ENCODE peak calls at places on chromosome 2, in seven cellular contexts. F, O, B, G, E, J and V are unnamed samples.

GRCh38 chr2:180734382-180734781 is 246.0 kb upstream of the UBE2E3 start:
- DNase-seq in F (no peak), O (no peak), B (no peak), G (no peak), E (no peak), J (no peak), V (no peak)

GRCh38 chr2:40002339-40002738 is 223.3 kb upstream of the THUMPD2 start:
- DNase-seq in F (no peak), O (no peak), B (no peak), G (no peak), E (no peak), J (no peak), V (no peak)

GRCh38 chr2:86566158-86566827 is 3.0 kb upstream of the CHMP3 start:
- DNase-seq in F (no peak), O (no peak), B (no peak), G (peak), E (no peak), J (no peak), V (no peak)

GRCh38 chr2:130837175-130837810 is 579 bp downstream of the ARHGEF4 start:
- DNase-seq in F (no peak), O (no peak), B (no peak), G (no peak), E (no peak), J (no peak), V (no peak)

GRCh38 chr2:79272616-79273015 is 113.1 kb upstream of the REG3A start:
- DNase-seq in F (no peak), O (no peak), B (no peak), G (no peak), E (no peak), J (no peak), V (no peak)

GRCh38 chr2:36416370-36417165 is 61.0 kb downstream of the CRIM1 start:
- DNase-seq in F (no peak), O (no peak), B (no peak), G (no peak), E (no peak), J (no peak), V (no peak)

GRCh38 chr2:29165362-29166236 is 50.4 kb downstream of the CLIP4 start:
- DNase-seq in F (no peak), O (no peak), B (no peak), G (no peak), E (peak), J (no peak), V (no peak)

GRCh38 chr2:12618576-12618975 is 98.2 kb upstream of the TRIB2 start:
- DNase-seq in F (no peak), O (no peak), B (no peak), G (no peak), E (no peak), J (no peak), V (no peak)

GRCh38 chr2:943821-944220 is 6.8 kb upstream of the SNTG2 start:
- DNase-seq in F (no peak), O (no peak), B (no peak), G (no peak), E (no peak), J (no peak), V (no peak)

GRCh38 chr2:43160778-43161177 is 65.6 kb downstream of the ZFP36L2 start:
- DNase-seq in F (no peak), O (no peak), B (no peak), G (no peak), E (peak), J (no peak), V (no peak)

DNA sequence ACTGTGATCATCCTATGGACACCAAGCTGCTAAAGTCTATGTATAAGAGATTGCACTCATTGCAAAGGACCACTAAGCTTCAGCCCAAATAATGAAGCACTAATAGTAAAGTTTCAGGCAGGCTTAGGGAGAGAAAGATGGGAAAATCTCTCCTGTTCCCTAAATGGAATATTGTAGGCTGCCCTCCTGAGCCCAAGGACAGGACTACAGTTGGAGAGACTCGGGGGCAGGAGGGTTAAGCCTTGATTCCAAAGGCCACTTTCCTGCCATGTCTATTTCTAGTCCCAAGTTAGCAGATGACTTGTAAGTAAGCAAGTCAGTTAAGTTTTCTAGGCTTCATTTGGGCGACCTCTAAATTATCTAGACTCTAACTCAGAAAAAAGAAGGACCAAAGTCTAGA is 9.0 kb downstream of the TMEM247 start:
- DNase-seq in F (no peak), O (no peak), B (no peak), G (no peak), E (no peak), J (no peak), V (no peak)
- TF ChIP-seq JUND in F (no peak), O (no peak), B (no peak), G (no peak), E (no peak), J (no peak), V (no peak)

GRCh38 chr2:226790436-226790835 is 9.2 kb downstream of the IRS1 start:
- DNase-seq in F (no peak), O (no peak), B (no peak), G (no peak), E (no peak), J (no peak), V (no peak)

GRCh38 chr2:226792155-226792871 is 7.3 kb downstream of the IRS1 start:
- DNase-seq in F (no peak), O (no peak), B (no peak), G (no peak), E (no peak), J (peak), V (no peak)

GRCh38 chr2:226791487-226792081 is 8.0 kb downstream of the IRS1 start:
- DNase-seq in F (no peak), O (peak), B (no peak), G (peak), E (no peak), J (peak), V (peak)

GRCh38 chr2:226790006-226790405 is 9.6 kb downstream of the IRS1 start:
- DNase-seq in F (no peak), O (no peak), B (no peak), G (no peak), E (no peak), J (no peak), V (no peak)

GRCh38 chr2:226791056-226791486 is 8.5 kb downstream of the IRS1 start:
- DNase-seq in F (no peak), O (peak), B (no peak), G (no peak), E (no peak), J (no peak), V (no peak)
- TF ChIP-seq JUND in F (no peak), O (no peak), B (peak), G (no peak), E (no peak), J (no peak), V (no peak)

GRCh38 chr2:124248366-124248765 is 223.3 kb downstream of the CNTNAP5 start:
- DNase-seq in F (no peak), O (no peak), B (no peak), G (no peak), E (no peak), J (no peak), V (no peak)

GRCh38 chr2:124254621-124255020 is 229.5 kb downstream of the CNTNAP5 start:
- DNase-seq in F (no peak), O (no peak), B (no peak), G (no peak), E (no peak), J (no peak), V (no peak)

GRCh38 chr2:124250433-124250832 is 225.3 kb downstream of the CNTNAP5 start:
- DNase-seq in F (no peak), O (no peak), B (no peak), G (no peak), E (no peak), J (no peak), V (no peak)
- TF ChIP-seq JUND in F (no peak), O (no peak), B (no peak), G (no peak), E (no peak), J (no peak), V (no peak)

GRCh38 chr2:238875531-238876231 is 27.8 kb downstream of the TWIST2 start:
- DNase-seq in F (no peak), O (no peak), B (no peak), G (no peak), E (no peak), J (no peak), V (no peak)
- TF ChIP-seq JUND in F (no peak), O (no peak), B (no peak), G (no peak), E (no peak), J (no peak), V (no peak)

GRCh38 chr2:17877811-17878221 is 651 bp upstream of the KCNS3 start:
- DNase-seq in F (no peak), O (no peak), B (no peak), G (no peak), E (no peak), J (peak), V (peak)
- TF ChIP-seq JUND in F (no peak), O (no peak), B (no peak), G (no peak), E (no peak), J (no peak), V (no peak)

DNA sequence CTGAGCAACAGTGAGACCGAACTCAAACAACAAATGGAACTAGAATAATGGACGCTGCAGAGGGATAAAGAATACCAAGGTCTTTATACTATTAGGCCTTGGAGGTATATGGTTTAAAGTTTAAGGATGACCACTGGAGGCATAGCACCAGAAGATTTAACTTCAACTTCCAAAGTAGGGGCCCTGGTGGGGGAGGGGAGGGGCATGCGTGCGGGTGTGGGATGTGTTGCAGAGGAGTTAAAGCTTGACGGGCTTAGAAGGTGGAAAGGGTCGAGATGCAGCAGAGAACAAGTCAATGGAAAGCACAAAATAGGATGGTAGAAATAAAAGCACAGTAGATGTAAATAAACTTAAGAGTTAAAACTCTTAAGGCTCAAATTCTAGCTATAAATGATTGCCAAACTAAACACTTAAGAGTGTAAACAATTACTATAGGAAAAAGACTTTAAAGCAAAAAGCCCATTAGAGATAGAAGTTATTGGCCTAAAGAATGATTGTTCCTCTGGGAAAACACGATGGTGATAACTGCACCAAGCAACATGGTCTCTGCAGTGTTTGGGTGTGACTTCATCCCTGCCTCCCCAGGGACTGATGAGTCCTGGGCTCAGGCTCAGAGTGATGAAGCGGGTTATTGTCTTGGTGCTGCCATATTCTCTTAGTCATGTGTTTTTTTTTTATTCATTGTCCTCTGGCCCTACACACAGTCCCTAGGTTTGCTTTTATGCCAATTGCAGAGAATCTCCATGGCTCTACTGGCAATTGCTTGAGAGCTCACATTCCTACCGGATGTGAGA is 13.0 kb downstream of the RRM2 start:
- DNase-seq in F (no peak), O (no peak), B (no peak), G (peak), E (no peak), J (no peak), V (no peak)
- TF ChIP-seq JUND in F (peak), O (no peak), B (no peak), G (no peak), E (no peak), J (peak), V (no peak)

GRCh38 chr2:176093145-176093888 is 796 bp downstream of the HOXD13 start:
- DNase-seq in F (no peak), O (no peak), B (no peak), G (no peak), E (no peak), J (peak), V (no peak)
- TF ChIP-seq JUND in F (no peak), O (no peak), B (no peak), G (no peak), E (no peak), J (no peak), V (no peak)

DNA sequence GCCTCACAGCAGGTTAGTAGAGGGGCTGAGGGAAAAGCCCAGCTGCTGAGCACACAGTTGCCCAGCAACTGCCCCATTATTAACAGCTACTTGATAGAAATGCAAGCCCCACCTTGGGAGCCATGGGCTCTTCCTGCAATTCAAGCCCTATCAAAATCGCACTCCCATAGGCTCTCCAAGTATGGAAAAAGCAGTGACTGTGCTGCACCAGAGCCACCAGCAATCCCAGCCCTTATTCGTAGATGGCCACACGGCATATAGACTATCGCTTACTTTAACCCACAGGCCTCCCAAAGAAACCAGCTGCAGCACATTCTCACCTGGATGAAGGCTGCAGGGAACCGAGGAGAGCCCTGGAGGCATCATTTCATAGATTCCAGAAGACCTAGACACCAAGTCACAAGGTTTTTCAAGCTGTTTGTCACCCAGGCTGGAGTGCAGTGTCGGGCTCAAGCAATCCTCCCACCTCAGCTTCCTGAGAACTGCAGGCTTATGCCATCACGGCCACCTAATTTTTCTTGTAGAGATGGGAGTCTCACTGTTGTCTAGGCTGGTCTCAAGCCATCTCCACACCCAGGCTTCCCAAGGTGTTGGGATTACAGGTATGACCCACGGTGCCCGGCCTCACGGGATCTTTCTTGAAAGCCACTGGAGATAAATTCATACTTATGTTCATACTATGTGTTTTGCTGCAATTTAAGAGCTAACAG is 11.3 kb downstream of the NCL start:
- DNase-seq in F (no peak), O (no peak), B (no peak), G (no peak), E (peak), J (no peak), V (peak)
- TF ChIP-seq JUND in F (no peak), O (no peak), B (no peak), G (no peak), E (no peak), J (peak), V (no peak)